ENCODE peak calls at places on chromosomes 11 and 22, in nine cellular contexts. L is amygdala; K is foreskin melanocyte; Z is pancreas; M is CD4-positive, alpha-beta T cell; N is GM23338; G is gastrocnemius medialis; P is tibial artery; O is hypothalamus. R is an unnamed sample.

GRCh38 chr22:40176921-40177737 is 596 bp upstream of the TNRC6B start:
- DNase-seq in L (peak; percentile 14), K (no peak), Z (peak; percentile 58), M (peak; percentile 61), N (peak; percentile 79), G (peak; percentile 63), P (peak; percentile 35), O (no peak), R (no peak)

GRCh38 chr22:46195487-46196165 is 45.3 kb downstream of the PPARA start:
- DNase-seq in L (no peak), K (no peak), Z (no peak), M (no peak), N (no peak), G (peak; percentile 18), P (no peak), O (no peak), R (no peak)

GRCh38 chr22:45225732-45226560 is 14.7 kb downstream of the KIAA0930 start:
- DNase-seq in L (peak; percentile 34), K (peak; percentile 44), Z (no peak), M (no peak), N (no peak), G (peak; percentile 56), P (peak; percentile 74), O (no peak), R (peak; percentile 74)

GRCh38 chr11:121297872-121298271 is 5.3 kb downstream of the SC5D start:
- DNase-seq in L (no peak), K (no peak), Z (no peak), M (no peak), N (no peak), G (no peak), P (no peak), O (no peak), R (no peak)

GRCh38 chr22:38056969-38057841 is at the start of gene PICK1:
- DNase-seq in L (peak; percentile 95), K (peak; percentile 88), Z (peak; percentile 89), M (peak; percentile 63), N (peak; percentile 96), G (peak; percentile 94), P (peak; percentile 95), O (peak; percentile 28), R (peak; percentile 88)

GRCh38 chr11:64763804-64764611 is 4.2 kb upstream of the PYGM start:
- DNase-seq in L (no peak), K (no peak), Z (no peak), M (no peak), N (no peak), G (peak; percentile 32), P (peak; percentile 16), O (no peak), R (no peak)

GRCh38 chr22:46829140-46829891 is 66.9 kb downstream of the TBC1D22A start:
- DNase-seq in L (no peak), K (no peak), Z (no peak), M (no peak), N (no peak), G (no peak), P (no peak), O (no peak), R (no peak)

GRCh38 chr11:63710476-63711217 is 29.3 kb downstream of the RTN3 start:
- DNase-seq in L (no peak), K (no peak), Z (no peak), M (no peak), N (no peak), G (no peak), P (no peak), O (no peak), R (no peak)

GRCh38 chr11:75262961-75263852 is 22.6 kb downstream of the TPBGL start:
- DNase-seq in L (no peak), K (no peak), Z (peak; percentile 55), M (no peak), N (no peak), G (peak; percentile 10), P (no peak), O (no peak), R (no peak)

GRCh38 chr11:9601041-9601875 is 27.8 kb downstream of the WEE1 start:
- DNase-seq in L (no peak), K (no peak), Z (no peak), M (peak; percentile 7), N (peak; percentile 84), G (peak; percentile 45), P (peak; percentile 23), O (no peak), R (peak; percentile 44)

GRCh38 chr22:31287818-31288495 is 4.3 kb downstream of the PIK3IP1 start:
- DNase-seq in L (no peak), K (no peak), Z (no peak), M (no peak), N (no peak), G (no peak), P (no peak), O (no peak), R (no peak)

GRCh38 chr11:125935629-125936199 is 10.1 kb upstream of the VSIG10L2 start:
- DNase-seq in L (no peak), K (no peak), Z (no peak), M (no peak), N (no peak), G (no peak), P (no peak), O (no peak), R (no peak)

GRCh38 chr11:134207538-134208239 is 16.1 kb downstream of the NCAPD3 start:
- DNase-seq in L (no peak), K (no peak), Z (peak; percentile 67), M (peak; percentile 55), N (peak; percentile 64), G (no peak), P (no peak), O (no peak), R (peak; percentile 29)

GRCh38 chr11:68974421-68975194 is 6.2 kb downstream of the MRGPRD start:
- DNase-seq in L (no peak), K (no peak), Z (peak; percentile 44), M (no peak), N (peak; percentile 68), G (no peak), P (no peak), O (no peak), R (no peak)

GRCh38 chr11:65496304-65497140 is 2.3 kb upstream of the MALAT1 start:
- DNase-seq in L (no peak), K (peak; percentile 35), Z (peak; percentile 46), M (no peak), N (no peak), G (peak; percentile 44), P (peak; percentile 29), O (no peak), R (no peak)

GRCh38 chr22:24408630-24409029 is 18.8 kb upstream of the ADORA2A start:
- DNase-seq in L (no peak), K (no peak), Z (peak; percentile 48), M (no peak), N (no peak), G (no peak), P (no peak), O (no peak), R (no peak)

GRCh38 chr11:71386232-71386631 is 62.0 kb downstream of the DHCR7 start:
- DNase-seq in L (no peak), K (no peak), Z (no peak), M (no peak), N (no peak), G (no peak), P (no peak), O (no peak), R (no peak)

GRCh38 chr11:74397531-74398243 is 546 bp downstream of the PGM2L1 start:
- DNase-seq in L (no peak), K (no peak), Z (no peak), M (peak; percentile 13), N (peak; percentile 76), G (peak; percentile 18), P (peak; percentile 23), O (no peak), R (no peak)

GRCh38 chr22:49861642-49862407 is 8.2 kb downstream of the ZBED4 start:
- DNase-seq in L (no peak), K (no peak), Z (no peak), M (no peak), N (no peak), G (no peak), P (no peak), O (no peak), R (no peak)

GRCh38 chr22:46070722-46071450 is 79.4 kb upstream of the PPARA start:
- DNase-seq in L (no peak), K (no peak), Z (peak; percentile 88), M (peak; percentile 22), N (peak; percentile 62), G (peak; percentile 69), P (peak; percentile 31), O (no peak), R (peak; percentile 88)

GRCh38 chr11:108847288-108847687 is 182.4 kb downstream of the DDX10 start:
- DNase-seq in L (no peak), K (no peak), Z (no peak), M (no peak), N (no peak), G (no peak), P (no peak), O (no peak), R (no peak)

GRCh38 chr11:66339686-66340483 is 3.7 kb upstream of the RIN1 start:
- DNase-seq in L (no peak), K (no peak), Z (no peak), M (no peak), N (no peak), G (no peak), P (peak; percentile 13), O (no peak), R (no peak)

GRCh38 chr11:117696489-117696888 is 100.5 kb downstream of the DSCAML1 start:
- DNase-seq in L (no peak), K (no peak), Z (no peak), M (no peak), N (no peak), G (no peak), P (no peak), O (no peak), R (no peak)

GRCh38 chr11:112599861-112600533 is 339.3 kb upstream of the PLET1 start:
- DNase-seq in L (no peak), K (no peak), Z (no peak), M (no peak), N (no peak), G (no peak), P (no peak), O (no peak), R (no peak)

GRCh38 chr22:40403141-40403540 is 32.7 kb downstream of the SGSM3 start:
- DNase-seq in L (no peak), K (no peak), Z (no peak), M (no peak), N (no peak), G (peak; percentile 2), P (no peak), O (no peak), R (no peak)

GRCh38 chr11:77300695-77301094 is 791 bp downstream of the GDPD4 start:
- DNase-seq in L (no peak), K (no peak), Z (no peak), M (no peak), N (no peak), G (no peak), P (no peak), O (no peak), R (no peak)